ENCODE peak calls at places on chromosomes 13 and 19, in ten cellular contexts. T, K, N, U, E, P, O, L, I and A are unnamed samples.

GRCh38 chr13:59710995-59711701 is 452.6 kb downstream of the DIAPH3 start:
- DNase-seq in T (no peak), K (no peak), N (no peak), U (no peak), E (peak; percentile 10), P (no peak), O (no peak), L (no peak), I (no peak), A (no peak)

GRCh38 chr13:39132286-39132685 is 94.0 kb downstream of the NHLRC3 start:
- DNase-seq in T (no peak), K (no peak), N (no peak), U (no peak), E (no peak), P (no peak), O (no peak), L (peak; percentile 34), I (no peak), A (no peak)

GRCh38 chr13:90300015-90300414 is 1047.5 kb upstream of the MIR17HG start:
- DNase-seq in T (no peak), K (no peak), N (no peak), U (no peak), E (no peak), P (no peak), O (no peak), L (no peak), I (no peak), A (no peak)

GRCh38 chr13:42218576-42218975 is 53.4 kb upstream of the AKAP11 start:
- DNase-seq in T (no peak), K (no peak), N (no peak), U (no peak), E (no peak), P (no peak), O (no peak), L (no peak), I (no peak), A (no peak)

GRCh38 chr13:37753776-37754175 is 115.8 kb downstream of the TRPC4 start:
- DNase-seq in T (no peak), K (no peak), N (no peak), U (no peak), E (no peak), P (no peak), O (no peak), L (no peak), I (no peak), A (no peak)

GRCh38 chr13:112194579-112194978 is 127.6 kb downstream of the SOX1 start:
- DNase-seq in T (no peak), K (no peak), N (no peak), U (no peak), E (no peak), P (no peak), O (no peak), L (no peak), I (no peak), A (no peak)

GRCh38 chr13:93948523-93948922 is 531.0 kb downstream of the DCT start:
- DNase-seq in T (no peak), K (no peak), N (no peak), U (no peak), E (no peak), P (no peak), O (no peak), L (no peak), I (no peak), A (no peak)

GRCh38 chr19:49555600-49556411 is 24.6 kb downstream of the NOSIP start:
- DNase-seq in T (no peak), K (no peak), N (no peak), U (peak; percentile 56), E (no peak), P (peak; percentile 61), O (peak; percentile 96), L (peak; percentile 35), I (peak; percentile 68), A (no peak)

GRCh38 chr13:36190771-36191170 is 23.6 kb downstream of the SOHLH2 start:
- DNase-seq in T (no peak), K (no peak), N (no peak), U (no peak), E (no peak), P (no peak), O (no peak), L (no peak), I (no peak), A (no peak)

GRCh38 chr19:45253396-45254027 is 2.4 kb downstream of the MARK4 start:
- DNase-seq in T (no peak), K (no peak), N (no peak), U (no peak), E (no peak), P (no peak), O (no peak), L (no peak), I (no peak), A (no peak)

GRCh38 chr19:46678110-46678732 is 17.2 kb upstream of the DACT3 start:
- DNase-seq in T (no peak), K (no peak), N (no peak), U (peak; percentile 56), E (no peak), P (no peak), O (peak; percentile 17), L (peak; percentile 7), I (peak; percentile 26), A (no peak)

GRCh38 chr13:60627071-60627686 is 230.2 kb downstream of the TDRD3 start:
- DNase-seq in T (no peak), K (peak; percentile 23), N (no peak), U (no peak), E (no peak), P (no peak), O (no peak), L (peak; percentile 56), I (no peak), A (no peak)

GRCh38 chr13:95707442-95708389 is 30.8 kb downstream of the DNAJC3 start:
- DNase-seq in T (no peak), K (no peak), N (no peak), U (no peak), E (no peak), P (no peak), O (no peak), L (no peak), I (no peak), A (no peak)

GRCh38 chr13:64078480-64078936 is 2662.9 kb upstream of the PCDH20 start:
- DNase-seq in T (no peak), K (no peak), N (no peak), U (no peak), E (no peak), P (no peak), O (no peak), L (no peak), I (no peak), A (no peak)

GRCh38 chr19:30631035-30631375 is 258.8 kb downstream of the ZNF536 start:
- DNase-seq in T (no peak), K (no peak), N (peak; percentile 7), U (no peak), E (no peak), P (no peak), O (no peak), L (no peak), I (no peak), A (no peak)

GRCh38 chr13:101065314-101065713 is 351.0 kb downstream of the NALCN start:
- DNase-seq in T (no peak), K (no peak), N (no peak), U (no peak), E (peak; percentile 60), P (no peak), O (no peak), L (no peak), I (no peak), A (no peak)

GRCh38 chr13:50419466-50419865 is 404.2 kb downstream of the KCNRG start:
- DNase-seq in T (no peak), K (no peak), N (no peak), U (no peak), E (no peak), P (no peak), O (no peak), L (no peak), I (no peak), A (no peak)

GRCh38 chr13:33487575-33488243 is 202.2 kb upstream of the STARD13 start:
- DNase-seq in T (no peak), K (no peak), N (no peak), U (no peak), E (no peak), P (no peak), O (no peak), L (peak; percentile 54), I (no peak), A (no peak)

GRCh38 chr13:81540777-81541176 is 1199.9 kb upstream of the SPRY2 start:
- DNase-seq in T (no peak), K (no peak), N (no peak), U (no peak), E (no peak), P (no peak), O (no peak), L (peak; percentile 3), I (no peak), A (no peak)

GRCh38 chr19:47609885-47610545 is 1.1 kb downstream of the BICRA start:
- DNase-seq in T (no peak), K (no peak), N (no peak), U (no peak), E (no peak), P (peak; percentile 67), O (peak; percentile 42), L (peak; percentile 15), I (peak; percentile 24), A (no peak)

GRCh38 chr13:23986619-23987018 is 89.3 kb upstream of the C1QTNF9B start:
- DNase-seq in T (no peak), K (no peak), N (no peak), U (no peak), E (peak; percentile 92), P (no peak), O (no peak), L (no peak), I (no peak), A (no peak)

GRCh38 chr13:91112191-91112579 is 235.3 kb upstream of the MIR17HG start:
- DNase-seq in T (no peak), K (no peak), N (no peak), U (no peak), E (no peak), P (no peak), O (no peak), L (no peak), I (no peak), A (no peak)

GRCh38 chr13:76331948-76332712 is 554.1 kb downstream of the KCTD12 start:
- DNase-seq in T (no peak), K (no peak), N (no peak), U (no peak), E (no peak), P (no peak), O (no peak), L (no peak), I (no peak), A (no peak)

GRCh38 chr19:1064661-1065605 is 2.0 kb upstream of the ARHGAP45 start:
- DNase-seq in T (no peak), K (no peak), N (peak; percentile 36), U (no peak), E (peak; percentile 32), P (peak; percentile 84), O (peak; percentile 72), L (peak; percentile 69), I (peak; percentile 55), A (no peak)

GRCh38 chr19:35621708-35622107 is 7.1 kb upstream of the RBM42 start:
- DNase-seq in T (no peak), K (no peak), N (no peak), U (no peak), E (no peak), P (no peak), O (no peak), L (no peak), I (no peak), A (no peak)

GRCh38 chr13:49649244-49649962 is 21.1 kb downstream of the ARL11 start:
- DNase-seq in T (no peak), K (peak; percentile 14), N (peak; percentile 0), U (no peak), E (no peak), P (no peak), O (no peak), L (peak; percentile 64), I (no peak), A (no peak)

GRCh38 chr13:38385152-38385891 is 35.7 kb downstream of the UFM1 start:
- DNase-seq in T (no peak), K (no peak), N (no peak), U (no peak), E (no peak), P (no peak), O (no peak), L (no peak), I (no peak), A (no peak)

GRCh38 chr19:6963937-6964336 is 57.3 kb downstream of the MBD3L2B start:
- DNase-seq in T (no peak), K (no peak), N (no peak), U (no peak), E (no peak), P (no peak), O (no peak), L (peak; percentile 31), I (peak; percentile 13), A (no peak)